ENCODE peak calls at places on chromosomes 6 and 20, in eight cellular contexts. V is caudate nucleus, R is heart left ventricle, E is psoas muscle, J is right lobe of liver, B is tibial artery, G is pancreas, C is tibial nerve. H is an unnamed sample.

GRCh38 chr6:159691133-159691962 is 1.7 kb downstream of the SOD2 start:
- DNase-seq in V (no peak), R (no peak), E (no peak), J (no peak), B (no peak), G (peak; percentile 35), C (peak; percentile 87), H (peak; percentile 84)

GRCh38 chr6:154432533-154433476 is 76.2 kb upstream of the IPCEF1 start:
- DNase-seq in V (no peak), R (no peak), E (no peak), J (no peak), B (no peak), G (no peak), C (no peak), H (no peak)

GRCh38 chr6:136326038-136326561 is 36.5 kb upstream of the BCLAF1 start:
- DNase-seq in V (no peak), R (no peak), E (no peak), J (no peak), B (no peak), G (no peak), C (no peak), H (peak; percentile 24)

GRCh38 chr6:20724443-20724842 is 190.2 kb downstream of the CDKAL1 start:
- DNase-seq in V (no peak), R (no peak), E (no peak), J (no peak), B (no peak), G (no peak), C (no peak), H (no peak)

GRCh38 chr6:169886631-169887227 is 135.3 kb downstream of the ERMARD start:
- DNase-seq in V (no peak), R (no peak), E (no peak), J (no peak), B (no peak), G (no peak), C (no peak), H (no peak)

GRCh38 chr20:12925214-12925755 is 83.5 kb upstream of the SPTLC3 start:
- DNase-seq in V (peak; percentile 75), R (peak; percentile 33), E (no peak), J (no peak), B (peak; percentile 30), G (peak; percentile 41), C (peak; percentile 24), H (peak; percentile 81)

GRCh38 chr6:968791-969190 is 275.9 kb upstream of the EXOC2 start:
- DNase-seq in V (no peak), R (no peak), E (no peak), J (no peak), B (no peak), G (no peak), C (no peak), H (no peak)

GRCh38 chr6:109772961-109773431 is 81.9 kb downstream of the FIG4 start:
- DNase-seq in V (no peak), R (peak; percentile 85), E (no peak), J (peak; percentile 78), B (no peak), G (peak; percentile 34), C (no peak), H (no peak)

GRCh38 chr6:105167987-105168386 is 11.8 kb downstream of the POPDC3 start:
- DNase-seq in V (no peak), R (no peak), E (no peak), J (no peak), B (no peak), G (no peak), C (no peak), H (no peak)

GRCh38 chr20:25090492-25091429 is 8.8 kb upstream of the VSX1 start:
- DNase-seq in V (no peak), R (no peak), E (peak; percentile 50), J (no peak), B (no peak), G (no peak), C (no peak), H (no peak)

GRCh38 chr6:127956260-127956888 is 55.5 kb upstream of the THEMIS start:
- DNase-seq in V (no peak), R (no peak), E (no peak), J (no peak), B (no peak), G (no peak), C (no peak), H (peak; percentile 16)

GRCh38 chr20:32037929-32038328 is 14.1 kb upstream of the HCK start:
- DNase-seq in V (no peak), R (no peak), E (no peak), J (no peak), B (no peak), G (no peak), C (no peak), H (peak; percentile 23)

GRCh38 chr20:54223751-54224150 is 15.9 kb downstream of the PFDN4 start:
- DNase-seq in V (no peak), R (no peak), E (no peak), J (no peak), B (no peak), G (no peak), C (no peak), H (no peak)

GRCh38 chr6:42795651-42796050 is 13.8 kb downstream of the BICRAL start:
- DNase-seq in V (no peak), R (no peak), E (no peak), J (no peak), B (no peak), G (no peak), C (no peak), H (no peak)

GRCh38 chr6:75114795-75115194 is 91.1 kb downstream of the COL12A1 start:
- DNase-seq in V (no peak), R (no peak), E (no peak), J (no peak), B (no peak), G (no peak), C (no peak), H (no peak)

GRCh38 chr6:1387632-1388031 is 1.7 kb upstream of the FOXF2 start:
- DNase-seq in V (no peak), R (no peak), E (no peak), J (no peak), B (no peak), G (no peak), C (no peak), H (no peak)

GRCh38 chr6:117194978-117195377 is 70.4 kb upstream of the VGLL2 start:
- DNase-seq in V (no peak), R (no peak), E (no peak), J (no peak), B (no peak), G (no peak), C (no peak), H (no peak)

GRCh38 chr20:36607586-36608387 is 2.2 kb downstream of the RAB5IF start:
- DNase-seq in V (no peak), R (no peak), E (no peak), J (no peak), B (no peak), G (no peak), C (no peak), H (peak; percentile 86)
- H3K27ac ChIP-seq in V (no peak overlapping the region), R (no peak overlapping the region), E (peak overlapping the region; percentile 92), J (peak overlapping the region; percentile 84), B (no peak overlapping the region), G (no peak overlapping the region), C (no peak overlapping the region), H (peak overlapping the region; percentile 96)

GRCh38 chr6:121399971-121400370 is 35.5 kb upstream of the GJA1 start:
- DNase-seq in V (no peak), R (no peak), E (no peak), J (no peak), B (no peak), G (no peak), C (no peak), H (no peak)

GRCh38 chr6:121394151-121394550 is 41.3 kb upstream of the GJA1 start:
- DNase-seq in V (no peak), R (no peak), E (no peak), J (no peak), B (no peak), G (no peak), C (no peak), H (no peak)

GRCh38 chr6:121393711-121394110 is 41.7 kb upstream of the GJA1 start:
- DNase-seq in V (no peak), R (no peak), E (no peak), J (no peak), B (no peak), G (no peak), C (no peak), H (no peak)

DNA sequence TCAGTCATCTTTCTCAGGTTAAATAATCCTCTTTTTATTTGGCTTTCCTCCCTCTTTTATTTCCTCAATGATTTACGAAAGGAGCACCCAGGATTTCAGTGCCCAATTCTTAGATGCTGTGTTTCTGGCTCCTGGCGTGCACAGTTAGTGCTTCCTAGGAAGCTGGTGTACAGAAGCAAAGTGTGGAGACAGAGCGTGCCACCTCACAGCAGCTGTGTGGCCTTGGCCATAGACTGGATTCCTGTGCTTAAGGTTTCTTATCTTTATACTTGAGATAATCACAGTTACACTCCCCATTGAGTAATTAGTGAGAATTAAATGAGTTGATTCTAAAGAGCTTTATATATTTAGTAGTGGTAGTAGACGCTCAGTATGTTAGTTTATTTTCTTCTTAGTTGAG is 39.7 kb upstream of the GJA1 start:
- DNase-seq in V (no peak), R (no peak), E (no peak), J (no peak), B (no peak), G (no peak), C (no peak), H (no peak)
- H3K27ac ChIP-seq in V (no peak overlapping the region), R (no peak overlapping the region), E (no peak overlapping the region), J (no peak overlapping the region), B (no peak overlapping the region), G (no peak overlapping the region), C (no peak overlapping the region), H (no peak overlapping the region)

DNA sequence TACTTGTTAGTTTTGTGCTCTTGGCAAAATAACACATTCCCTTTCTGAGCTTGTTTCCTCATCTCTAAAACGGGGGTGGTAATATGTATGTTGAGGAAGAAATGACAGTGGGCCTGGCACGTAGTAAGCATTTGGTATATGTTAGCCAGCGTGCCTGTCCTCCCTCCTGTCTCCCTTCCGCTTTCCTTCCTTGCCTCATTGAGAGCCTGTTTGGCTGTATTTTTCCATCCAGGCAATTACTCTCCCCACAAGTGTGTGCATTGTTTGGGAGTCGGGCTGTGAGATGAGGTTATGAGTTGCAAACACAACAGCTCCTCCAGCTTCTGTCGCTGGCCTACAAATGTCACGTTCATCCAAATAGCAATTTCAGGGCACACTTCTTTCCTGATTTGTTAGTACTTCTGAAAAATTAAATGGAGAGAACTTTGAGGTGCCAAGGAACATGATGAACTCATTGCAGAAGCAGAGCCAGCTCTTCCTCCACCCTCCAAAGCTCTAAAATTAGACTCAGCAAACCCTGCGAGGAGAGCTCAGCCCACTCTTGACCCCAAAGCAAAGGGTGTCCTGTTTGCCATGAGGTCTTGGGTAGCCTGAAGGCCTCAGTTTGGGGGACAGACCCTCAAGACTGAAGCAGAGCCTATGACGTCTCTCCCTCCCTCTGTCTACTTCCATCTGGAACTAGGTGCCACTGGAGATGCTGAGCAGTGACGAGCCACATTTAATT is 50.7 kb upstream of the TOX2 start:
- DNase-seq in V (no peak), R (no peak), E (no peak), J (no peak), B (no peak), G (no peak), C (no peak), H (no peak)
- H3K27ac ChIP-seq in V (no peak overlapping the region), R (no peak overlapping the region), E (no peak overlapping the region), J (peak overlapping the region; percentile 10), B (no peak overlapping the region), G (no peak overlapping the region), C (no peak overlapping the region), H (no peak overlapping the region)

DNA sequence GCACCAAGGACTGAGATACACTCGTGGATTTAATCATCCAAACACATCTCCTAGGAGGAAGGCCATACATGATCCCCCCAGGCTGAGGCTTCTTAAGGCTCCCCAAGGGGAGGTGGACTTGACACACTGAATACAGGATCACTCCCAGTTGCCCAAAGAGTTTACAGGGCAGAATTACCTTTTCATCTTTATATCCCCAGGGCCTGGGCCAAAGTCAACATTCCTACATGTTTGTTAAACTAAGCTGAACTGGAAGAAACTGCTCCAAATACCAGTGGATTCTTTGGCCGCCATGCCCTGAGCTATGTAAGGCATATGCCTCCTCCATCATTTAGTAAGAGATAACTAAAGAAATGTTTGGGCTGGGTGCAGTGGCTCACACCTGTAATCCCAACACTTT is 22.2 kb upstream of the SERPINB1 start:
- DNase-seq in V (no peak), R (no peak), E (no peak), J (no peak), B (no peak), G (no peak), C (no peak), H (no peak)
- H3K27ac ChIP-seq in V (no peak overlapping the region), R (no peak overlapping the region), E (no peak overlapping the region), J (no peak overlapping the region), B (no peak overlapping the region), G (no peak overlapping the region), C (no peak overlapping the region), H (no peak overlapping the region)